ENCODE peak calls at places on chromosomes 13 and 19, in five cellular contexts. One of them, this sample, is unnamed.

GRCh38 chr19:53057904-53058579 is 13.5 kb downstream of the ERVV-2 start:
- DNase-seq in MM.1S: no peak
- DNase-seq in cardiac muscle cell: peak
- DNase-seq in Calu3: no peak
- DNase-seq in omental fat pad: no peak
- DNase-seq in this sample: no peak

GRCh38 chr19:47158879-47159509 is 28.4 kb downstream of the SAE1 start:
- DNase-seq in MM.1S: no peak
- DNase-seq in cardiac muscle cell: peak
- DNase-seq in Calu3: no peak
- DNase-seq in omental fat pad: no peak
- DNase-seq in this sample: no peak

GRCh38 chr13:114203536-114203935 is 24.5 kb downstream of the CFAP97D2 start:
- DNase-seq in MM.1S: no peak
- DNase-seq in omental fat pad: no peak
- DNase-seq in cardiac muscle cell: no peak
- DNase-seq in Calu3: no peak
- DNase-seq in this sample: no peak

GRCh38 chr13:66899955-66900354 is 330.2 kb downstream of the PCDH9 start:
- DNase-seq in MM.1S: no peak
- DNase-seq in omental fat pad: no peak
- DNase-seq in cardiac muscle cell: peak
- DNase-seq in Calu3: no peak
- DNase-seq in this sample: no peak

GRCh38 chr13:43574601-43575000 is 212.2 kb downstream of the ENOX1 start:
- DNase-seq in omental fat pad: no peak
- DNase-seq in Calu3: no peak
- DNase-seq in MM.1S: no peak
- DNase-seq in cardiac muscle cell: peak
- DNase-seq in this sample: no peak

GRCh38 chr19:36833430-36833829 is 4.8 kb downstream of the ZNF790 start:
- DNase-seq in MM.1S: no peak
- DNase-seq in omental fat pad: no peak
- DNase-seq in Calu3: no peak
- DNase-seq in cardiac muscle cell: no peak
- DNase-seq in this sample: no peak

GRCh38 chr13:22154041-22154440 is 483.2 kb downstream of the FGF9 start:
- DNase-seq in cardiac muscle cell: no peak
- DNase-seq in Calu3: no peak
- DNase-seq in MM.1S: no peak
- DNase-seq in omental fat pad: no peak
- DNase-seq in this sample: no peak

GRCh38 chr13:101706651-101707050 is 254.2 kb downstream of the ITGBL1 start:
- DNase-seq in cardiac muscle cell: peak
- DNase-seq in Calu3: no peak
- DNase-seq in MM.1S: no peak
- DNase-seq in omental fat pad: no peak
- DNase-seq in this sample: peak

GRCh38 chr13:49376121-49376520 is 67.7 kb downstream of the CAB39L start:
- DNase-seq in omental fat pad: no peak
- DNase-seq in MM.1S: no peak
- DNase-seq in Calu3: no peak
- DNase-seq in cardiac muscle cell: no peak
- DNase-seq in this sample: no peak

GRCh38 chr13:109148243-109148642 is 518.8 kb downstream of the MYO16 start:
- DNase-seq in cardiac muscle cell: peak
- DNase-seq in MM.1S: no peak
- DNase-seq in Calu3: no peak
- DNase-seq in omental fat pad: no peak
- DNase-seq in this sample: no peak

GRCh38 chr19:55353803-55354697 is 469 bp downstream of the COX6B2 start:
- DNase-seq in MM.1S: no peak
- DNase-seq in cardiac muscle cell: peak
- DNase-seq in omental fat pad: peak
- DNase-seq in Calu3: peak
- DNase-seq in this sample: no peak

GRCh38 chr19:4524808-4525562 is 6.7 kb upstream of the PLIN4 start:
- DNase-seq in Calu3: peak
- DNase-seq in cardiac muscle cell: peak
- DNase-seq in omental fat pad: peak
- DNase-seq in MM.1S: peak
- DNase-seq in this sample: no peak

GRCh38 chr13:31011193-31011860 is 78.9 kb downstream of the TEX26 start:
- DNase-seq in cardiac muscle cell: no peak
- DNase-seq in MM.1S: no peak
- DNase-seq in Calu3: no peak
- DNase-seq in omental fat pad: no peak
- DNase-seq in this sample: no peak

GRCh38 chr13:75458696-75459422 is 23.1 kb downstream of the TBC1D4 start:
- DNase-seq in MM.1S: peak
- DNase-seq in Calu3: peak
- DNase-seq in omental fat pad: no peak
- DNase-seq in cardiac muscle cell: no peak
- DNase-seq in this sample: peak

GRCh38 chr19:33904681-33905080 is 108.0 kb downstream of the KCTD15 start:
- DNase-seq in MM.1S: no peak
- DNase-seq in cardiac muscle cell: peak
- DNase-seq in Calu3: peak
- DNase-seq in omental fat pad: no peak
- DNase-seq in this sample: peak

GRCh38 chr13:97460004-97460756 is 26.2 kb downstream of the RAP2A start:
- DNase-seq in cardiac muscle cell: peak
- DNase-seq in omental fat pad: no peak
- DNase-seq in Calu3: no peak
- DNase-seq in MM.1S: peak
- DNase-seq in this sample: no peak

GRCh38 chr13:53719281-53719680 is 690.7 kb downstream of the OLFM4 start:
- DNase-seq in Calu3: no peak
- DNase-seq in omental fat pad: no peak
- DNase-seq in cardiac muscle cell: no peak
- DNase-seq in MM.1S: no peak
- DNase-seq in this sample: no peak

GRCh38 chr13:107867701-107868661 is 347.4 kb downstream of the LIG4 start:
- DNase-seq in Calu3: peak
- DNase-seq in MM.1S: no peak
- DNase-seq in cardiac muscle cell: peak
- DNase-seq in omental fat pad: no peak
- DNase-seq in this sample: no peak

GRCh38 chr13:108700421-108701170 is 71.2 kb downstream of the MYO16 start:
- DNase-seq in omental fat pad: no peak
- DNase-seq in cardiac muscle cell: no peak
- DNase-seq in Calu3: no peak
- DNase-seq in MM.1S: no peak
- DNase-seq in this sample: no peak

GRCh38 chr13:110326263-110326904 is 19.3 kb downstream of the COL4A2 start:
- DNase-seq in MM.1S: no peak
- DNase-seq in cardiac muscle cell: no peak
- DNase-seq in omental fat pad: no peak
- DNase-seq in Calu3: no peak
- DNase-seq in this sample: no peak

GRCh38 chr13:41411536-41411935 is 45.8 kb upstream of the RGCC start:
- DNase-seq in MM.1S: peak
- DNase-seq in cardiac muscle cell: peak
- DNase-seq in Calu3: peak
- DNase-seq in omental fat pad: no peak
- DNase-seq in this sample: no peak

GRCh38 chr19:1429750-1430149 is 8.4 kb upstream of the RPS15 start:
- DNase-seq in omental fat pad: no peak
- DNase-seq in Calu3: no peak
- DNase-seq in cardiac muscle cell: peak
- DNase-seq in MM.1S: no peak
- DNase-seq in this sample: no peak

GRCh38 chr13:78897200-78897599 is 238.2 kb upstream of the OBI1 start:
- DNase-seq in cardiac muscle cell: no peak
- DNase-seq in omental fat pad: no peak
- DNase-seq in Calu3: no peak
- DNase-seq in MM.1S: no peak
- DNase-seq in this sample: no peak

GRCh38 chr13:75223981-75224742 is 257.8 kb downstream of the TBC1D4 start:
- DNase-seq in cardiac muscle cell: no peak
- DNase-seq in omental fat pad: no peak
- DNase-seq in Calu3: no peak
- DNase-seq in MM.1S: no peak
- DNase-seq in this sample: no peak

GRCh38 chr19:48330012-48330681 is 4.8 kb downstream of the EMP3 start:
- DNase-seq in MM.1S: peak
- DNase-seq in omental fat pad: no peak
- DNase-seq in cardiac muscle cell: no peak
- DNase-seq in Calu3: peak
- DNase-seq in this sample: peak
- TF ChIP-seq CTCF in MM.1S: peak
- TF ChIP-seq CTCF in omental fat pad: no peak
- TF ChIP-seq CTCF in cardiac muscle cell: no peak
- TF ChIP-seq CTCF in Calu3: no peak
- TF ChIP-seq CTCF in this sample: no peak

GRCh38 chr19:49929611-49930482 is 543 bp upstream of the NUP62 start:
- DNase-seq in omental fat pad: peak
- DNase-seq in Calu3: peak
- DNase-seq in MM.1S: peak
- DNase-seq in cardiac muscle cell: peak
- DNase-seq in this sample: peak
- TF ChIP-seq CTCF in omental fat pad: no peak
- TF ChIP-seq CTCF in Calu3: no peak
- TF ChIP-seq CTCF in MM.1S: no peak
- TF ChIP-seq CTCF in cardiac muscle cell: no peak
- TF ChIP-seq CTCF in this sample: peak

DNA sequence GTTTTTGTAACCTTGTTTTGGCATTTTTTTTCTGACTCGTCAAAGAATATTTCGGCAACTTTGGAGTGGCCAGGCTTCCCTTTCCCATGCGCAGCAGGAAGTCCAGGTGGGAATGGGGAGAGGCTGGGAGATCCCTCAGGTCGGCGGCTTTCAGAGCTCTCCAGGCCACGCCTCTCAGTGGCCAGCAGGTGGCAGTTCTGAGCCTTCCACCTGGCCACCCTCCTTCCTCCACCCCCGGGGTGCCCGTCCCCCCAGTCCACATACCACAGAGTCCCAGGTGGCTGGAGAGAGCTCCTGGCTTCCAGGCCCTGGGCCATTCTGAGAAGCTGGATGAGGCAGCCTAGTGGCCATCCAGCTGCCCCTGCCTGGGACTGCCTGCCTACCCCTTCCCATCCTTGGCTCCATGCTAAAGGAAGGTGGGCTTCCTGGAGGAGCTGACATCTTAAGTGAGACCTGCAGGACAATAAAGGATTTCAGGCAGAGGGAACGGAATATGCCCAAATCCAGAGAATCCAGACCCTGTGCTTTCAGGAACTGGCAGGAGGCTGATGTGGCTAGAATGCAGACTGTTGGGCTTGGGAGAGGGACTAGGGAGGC is 46.3 kb downstream of the CCNE1 start:
- DNase-seq in MM.1S: peak
- DNase-seq in omental fat pad: no peak
- DNase-seq in Calu3: peak
- DNase-seq in cardiac muscle cell: no peak
- DNase-seq in this sample: peak
- TF ChIP-seq CTCF in MM.1S: peak
- TF ChIP-seq CTCF in omental fat pad: no peak
- TF ChIP-seq CTCF in Calu3: peak
- TF ChIP-seq CTCF in cardiac muscle cell: peak
- TF ChIP-seq CTCF in this sample: peak

DNA sequence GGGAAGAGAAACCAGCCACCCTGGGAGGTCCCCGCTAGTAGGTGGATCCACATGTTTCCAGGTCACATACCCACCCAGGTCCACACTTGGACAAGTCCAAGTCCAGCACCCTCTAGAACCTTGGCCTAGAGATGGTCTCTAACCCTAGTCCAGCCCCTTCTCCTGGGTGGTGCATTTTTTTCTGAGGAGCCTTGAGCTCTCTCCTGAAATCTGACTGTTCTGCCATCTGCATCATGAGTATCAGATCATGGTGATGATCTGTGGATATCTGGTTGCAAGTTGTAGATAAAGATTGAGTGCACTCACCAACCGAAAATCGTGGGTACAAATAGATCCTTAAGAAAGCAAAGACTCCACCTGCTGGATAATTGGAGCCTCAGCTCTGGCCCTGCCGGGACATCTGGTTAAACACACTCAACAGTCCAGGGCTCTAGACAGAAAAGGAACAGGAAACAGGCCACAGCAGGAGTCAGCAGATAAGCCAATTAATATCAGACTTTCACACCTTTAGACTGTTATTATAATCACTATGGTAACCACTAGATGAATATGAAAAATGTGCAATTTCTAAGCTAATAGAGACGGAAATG is 41.1 kb downstream of the GPR12 start:
- DNase-seq in omental fat pad: no peak
- DNase-seq in MM.1S: no peak
- DNase-seq in cardiac muscle cell: peak
- DNase-seq in Calu3: no peak
- DNase-seq in this sample: no peak
- TF ChIP-seq CTCF in omental fat pad: no peak
- TF ChIP-seq CTCF in MM.1S: no peak
- TF ChIP-seq CTCF in cardiac muscle cell: peak
- TF ChIP-seq CTCF in Calu3: no peak
- TF ChIP-seq CTCF in this sample: no peak

GRCh38 chr19:13095393-13095784 is 7.3 kb downstream of the LYL1 start:
- DNase-seq in cardiac muscle cell: no peak
- DNase-seq in Calu3: no peak
- DNase-seq in omental fat pad: no peak
- DNase-seq in MM.1S: peak
- DNase-seq in this sample: no peak

GRCh38 chr19:13097331-13098258 is 5.1 kb downstream of the LYL1 start:
- DNase-seq in MM.1S: no peak
- DNase-seq in Calu3: peak
- DNase-seq in cardiac muscle cell: no peak
- DNase-seq in omental fat pad: peak
- DNase-seq in this sample: no peak

GRCh38 chr19:13096968-13097330 is 5.7 kb downstream of the LYL1 start:
- DNase-seq in omental fat pad: no peak
- DNase-seq in MM.1S: no peak
- DNase-seq in Calu3: no peak
- DNase-seq in cardiac muscle cell: no peak
- DNase-seq in this sample: no peak

GRCh38 chr19:13094771-13095392 is 7.8 kb downstream of the LYL1 start:
- DNase-seq in Calu3: no peak
- DNase-seq in MM.1S: no peak
- DNase-seq in cardiac muscle cell: no peak
- DNase-seq in omental fat pad: no peak
- DNase-seq in this sample: no peak

GRCh38 chr19:13095934-13096890 is 6.4 kb downstream of the LYL1 start:
- DNase-seq in MM.1S: no peak
- DNase-seq in cardiac muscle cell: no peak
- DNase-seq in omental fat pad: no peak
- DNase-seq in Calu3: no peak
- DNase-seq in this sample: no peak
- TF ChIP-seq CTCF in MM.1S: peak
- TF ChIP-seq CTCF in cardiac muscle cell: peak
- TF ChIP-seq CTCF in omental fat pad: no peak
- TF ChIP-seq CTCF in Calu3: no peak
- TF ChIP-seq CTCF in this sample: no peak

DNA sequence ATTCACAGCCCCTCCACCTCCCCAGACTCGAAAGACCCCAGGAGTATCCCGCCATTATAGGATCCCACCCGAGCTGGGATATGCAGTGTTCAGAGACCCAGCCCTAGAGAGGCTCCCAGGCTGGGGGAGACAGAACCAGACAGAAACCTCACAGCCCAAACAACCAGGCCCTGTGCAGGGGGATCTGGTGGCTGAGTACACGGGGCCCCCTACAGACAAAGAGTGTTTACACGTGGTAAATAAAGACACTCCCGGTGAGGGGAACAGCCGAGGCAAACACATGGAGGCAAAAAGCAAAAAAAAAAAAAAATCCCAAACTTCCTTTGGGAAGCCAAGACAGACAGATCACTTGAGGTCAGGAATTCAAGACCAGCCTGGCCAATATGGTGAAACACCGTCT is 25.1 kb downstream of the TINCR start:
- DNase-seq in omental fat pad: no peak
- DNase-seq in cardiac muscle cell: peak
- DNase-seq in MM.1S: no peak
- DNase-seq in Calu3: no peak
- DNase-seq in this sample: no peak
- TF ChIP-seq CTCF in omental fat pad: no peak
- TF ChIP-seq CTCF in cardiac muscle cell: peak
- TF ChIP-seq CTCF in MM.1S: no peak
- TF ChIP-seq CTCF in Calu3: no peak
- TF ChIP-seq CTCF in this sample: no peak

This sample was measured in breast epithelium.